ENCODE peak calls at places on chromosomes 13 and 19, in six cellular contexts. Z, K, V, J, Q and R are unnamed samples.

GRCh38 chr13:32019612-32020233 is 11.9 kb upstream of the FRY start:
- DNase-seq in Z (peak), K (peak), V (no peak), J (peak), Q (no peak), R (peak)

GRCh38 chr13:113144255-113144629 is 14.2 kb upstream of the PROZ start:
- DNase-seq in Z (no peak), K (no peak), V (no peak), J (no peak), Q (no peak), R (no peak)

GRCh38 chr13:107461751-107462150 is 753.6 kb downstream of the LIG4 start:
- DNase-seq in Z (no peak), K (no peak), V (no peak), J (no peak), Q (no peak), R (no peak)

GRCh38 chr19:19588546-19588945 is 29.9 kb downstream of the PBX4 start:
- DNase-seq in Z (no peak), K (no peak), V (no peak), J (peak), Q (no peak), R (no peak)

GRCh38 chr19:38850976-38851621 is 1.3 kb upstream of the HNRNPL start:
- DNase-seq in Z (peak), K (no peak), V (no peak), J (no peak), Q (peak), R (no peak)

GRCh38 chr19:15101479-15102082 is 5.6 kb upstream of the SYDE1 start:
- DNase-seq in Z (no peak), K (peak), V (no peak), J (peak), Q (no peak), R (peak)

GRCh38 chr19:41014643-41015042 is 23.6 kb downstream of the CYP2B6 start:
- DNase-seq in Z (no peak), K (no peak), V (no peak), J (no peak), Q (no peak), R (no peak)

GRCh38 chr13:114048463-114048862 is 74.6 kb upstream of the C13orf46 start:
- DNase-seq in Z (no peak), K (no peak), V (no peak), J (no peak), Q (peak), R (no peak)

GRCh38 chr19:532578-533484 is 1.3 kb downstream of the CDC34 start:
- DNase-seq in Z (peak), K (peak), V (peak), J (peak), Q (peak), R (peak)

GRCh38 chr13:96279904-96280303 is 190.0 kb downstream of the HS6ST3 start:
- DNase-seq in Z (no peak), K (no peak), V (no peak), J (no peak), Q (no peak), R (no peak)

GRCh38 chr19:3024509-3024869 is 4.6 kb downstream of the TLE2 start:
- DNase-seq in Z (no peak), K (no peak), V (no peak), J (no peak), Q (no peak), R (no peak)

GRCh38 chr19:45442927-45443461 is 19.3 kb upstream of the ERCC1 start:
- DNase-seq in Z (peak), K (peak), V (no peak), J (peak), Q (no peak), R (no peak)

GRCh38 chr19:18239303-18239702 is 13.1 kb upstream of the PDE4C start:
- DNase-seq in Z (no peak), K (no peak), V (no peak), J (no peak), Q (no peak), R (no peak)

GRCh38 chr13:32113564-32113963 is 82.0 kb downstream of the FRY start:
- DNase-seq in Z (no peak), K (no peak), V (no peak), J (no peak), Q (no peak), R (no peak)

GRCh38 chr19:49660338-49660961 is 5.2 kb downstream of the IRF3 start:
- DNase-seq in Z (no peak), K (no peak), V (no peak), J (no peak), Q (no peak), R (no peak)

GRCh38 chr19:56174550-56174949 is 1.3 kb upstream of the GALP start:
- DNase-seq in Z (no peak), K (no peak), V (no peak), J (no peak), Q (no peak), R (no peak)

GRCh38 chr19:18514800-18515682 is 6.8 kb downstream of the ELL start:
- DNase-seq in Z (peak), K (no peak), V (no peak), J (peak), Q (no peak), R (no peak)

GRCh38 chr13:40895207-40895606 is 105.8 kb downstream of the SLC25A15 start:
- DNase-seq in Z (no peak), K (no peak), V (no peak), J (no peak), Q (no peak), R (no peak)

GRCh38 chr19:55544776-55545439 is 435 bp downstream of the SBK3 start:
- DNase-seq in Z (no peak), K (no peak), V (no peak), J (no peak), Q (no peak), R (peak)

GRCh38 chr13:81639984-81640582 is 1299.2 kb upstream of the SPRY2 start:
- DNase-seq in Z (no peak), K (peak), V (no peak), J (no peak), Q (no peak), R (no peak)

GRCh38 chr13:70375718-70376117 is 267.5 kb upstream of the KLHL1 start:
- DNase-seq in Z (no peak), K (no peak), V (no peak), J (no peak), Q (no peak), R (no peak)

GRCh38 chr13:69623973-69624372 is 483.7 kb upstream of the ATXN8OS start:
- DNase-seq in Z (no peak), K (no peak), V (no peak), J (no peak), Q (no peak), R (no peak)

GRCh38 chr13:51714663-51715168 is 89.2 kb downstream of the DHRS12 start:
- DNase-seq in Z (no peak), K (peak), V (no peak), J (peak), Q (no peak), R (peak)

GRCh38 chr19:41548954-41549688 is 26.8 kb upstream of the CEACAM21 start:
- DNase-seq in Z (no peak), K (peak), V (no peak), J (no peak), Q (no peak), R (peak)

GRCh38 chr13:110520431-110521295 is 40.9 kb downstream of the RAB20 start:
- DNase-seq in Z (peak), K (no peak), V (peak), J (peak), Q (peak), R (no peak)

GRCh38 chr19:46579286-46579944 is 21.7 kb upstream of the CALM3 start:
- DNase-seq in Z (no peak), K (peak), V (no peak), J (no peak), Q (no peak), R (peak)

GRCh38 chr13:94303644-94304174 is 175.8 kb downstream of the DCT start:
- DNase-seq in Z (no peak), K (no peak), V (no peak), J (no peak), Q (no peak), R (no peak)

GRCh38 chr19:5934002-5934401 is 19.9 kb downstream of the CAPS start:
- DNase-seq in Z (no peak), K (no peak), V (no peak), J (no peak), Q (no peak), R (no peak)

GRCh38 chr19:49637865-49638350 is 2.0 kb downstream of the RRAS start:
- DNase-seq in Z (peak), K (no peak), V (peak), J (peak), Q (peak), R (no peak)

GRCh38 chr19:2084993-2085720 is 11.0 kb downstream of the MOB3A start:
- DNase-seq in Z (no peak), K (peak), V (no peak), J (peak), Q (peak), R (peak)

GRCh38 chr13:50075619-50076097 is 60.4 kb downstream of the KCNRG start:
- DNase-seq in Z (no peak), K (no peak), V (no peak), J (peak), Q (no peak), R (no peak)

GRCh38 chr19:56837892-56838679 is 2.4 kb downstream of the PEG3 start:
- DNase-seq in Z (peak), K (peak), V (no peak), J (peak), Q (peak), R (peak)

GRCh38 chr13:40442826-40443225 is 223.6 kb downstream of the FOXO1 start:
- DNase-seq in Z (no peak), K (no peak), V (no peak), J (no peak), Q (no peak), R (no peak)

GRCh38 chr19:47369923-47370625 is 21.0 kb downstream of the DHX34 start:
- DNase-seq in Z (no peak), K (no peak), V (peak), J (peak), Q (no peak), R (no peak)

GRCh38 chr13:30679483-30680330 is 55.6 kb upstream of the ALOX5AP start:
- DNase-seq in Z (no peak), K (peak), V (no peak), J (peak), Q (no peak), R (peak)

GRCh38 chr13:30671271-30671815 is 53.6 kb downstream of the USPL1 start:
- DNase-seq in Z (no peak), K (no peak), V (no peak), J (no peak), Q (no peak), R (no peak)

GRCh38 chr13:30681489-30682242 is 53.7 kb upstream of the ALOX5AP start:
- DNase-seq in Z (no peak), K (no peak), V (peak), J (peak), Q (no peak), R (no peak)

GRCh38 chr13:30673669-30674521 is 56.2 kb downstream of the USPL1 start:
- DNase-seq in Z (peak), K (peak), V (peak), J (peak), Q (peak), R (peak)

DNA sequence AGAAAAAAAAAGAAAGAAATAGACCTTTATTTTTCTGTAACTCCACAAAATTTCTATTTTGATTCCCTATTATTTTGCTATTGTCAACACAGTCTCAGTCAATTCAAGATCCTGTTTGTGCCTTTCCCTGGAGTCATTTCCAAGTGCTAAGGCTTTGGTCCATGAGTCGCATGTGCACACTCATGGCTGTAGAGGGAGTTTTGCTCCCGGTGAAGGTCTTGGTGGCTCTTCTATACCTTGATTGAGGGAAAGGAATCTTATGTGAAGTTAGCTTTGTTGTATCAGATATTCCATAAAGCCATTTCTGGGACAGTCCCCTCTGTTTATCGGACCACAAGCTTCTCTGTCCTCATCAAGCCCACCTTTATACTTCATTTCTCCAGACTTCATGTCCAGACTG is 58.7 kb upstream of the ALOX5AP start:
- DNase-seq in Z (no peak), K (no peak), V (no peak), J (peak), Q (no peak), R (no peak)
- TF ChIP-seq CTCF in Z (peak), K (no peak), V (peak), J (peak), Q (no peak), R (no peak)

GRCh38 chr13:22758245-22758644 is 422.5 kb upstream of the SGCG start:
- DNase-seq in Z (no peak), K (no peak), V (no peak), J (no peak), Q (no peak), R (no peak)

GRCh38 chr13:22761709-22762108 is 419.1 kb upstream of the SGCG start:
- DNase-seq in Z (no peak), K (no peak), V (no peak), J (no peak), Q (no peak), R (no peak)

GRCh38 chr13:22757530-22758120 is 423.2 kb upstream of the SGCG start:
- DNase-seq in Z (no peak), K (no peak), V (no peak), J (peak), Q (no peak), R (no peak)
- TF ChIP-seq CTCF in Z (peak), K (no peak), V (no peak), J (peak), Q (no peak), R (no peak)

DNA sequence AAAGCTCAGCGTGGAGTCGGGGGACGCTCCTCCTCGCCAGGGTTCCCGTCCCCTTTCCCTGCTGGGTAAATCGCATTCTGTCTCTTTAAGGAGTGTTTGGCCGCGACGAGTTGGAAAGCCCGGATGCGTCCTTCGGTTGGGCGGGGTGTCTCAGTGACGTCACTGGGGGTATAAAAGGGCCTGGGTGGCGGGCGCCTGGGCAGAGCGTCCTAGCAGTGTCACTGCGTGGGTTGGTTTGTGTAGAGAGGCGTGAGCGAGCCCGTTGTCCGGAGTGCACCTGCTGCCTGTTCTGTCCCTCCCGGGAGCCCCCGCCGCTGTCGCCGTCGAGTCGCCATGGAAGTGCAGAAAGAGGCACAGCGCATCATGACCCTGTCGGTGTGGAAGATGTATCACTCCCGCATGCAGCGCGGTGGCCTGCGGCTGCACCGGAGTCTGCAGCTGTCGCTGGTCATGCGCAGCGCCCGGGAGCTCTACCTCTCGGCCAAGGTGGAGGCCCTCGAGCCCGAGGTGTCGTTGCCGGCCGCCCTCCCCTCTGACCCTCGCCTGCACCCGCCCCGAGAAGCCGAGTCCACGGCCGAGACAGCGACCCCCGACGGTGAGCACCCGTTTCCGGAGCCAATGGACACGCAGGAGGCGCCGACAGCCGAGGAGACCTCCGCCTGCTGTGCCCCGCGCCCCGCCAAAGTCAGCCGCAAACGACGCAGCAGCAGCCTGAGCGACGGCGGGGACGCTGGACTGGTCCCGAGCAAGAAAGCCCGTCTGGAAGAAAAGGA is 2.8 kb downstream of the IER2 start:
- DNase-seq in Z (peak), K (peak), V (no peak), J (peak), Q (peak), R (peak)
- TF ChIP-seq CTCF in Z (peak), K (peak), V (no peak), J (no peak), Q (peak), R (peak)

GRCh38 chr19:35510626-35510964 is 2.9 kb downstream of the DMKN start:
- DNase-seq in Z (no peak), K (no peak), V (no peak), J (no peak), Q (no peak), R (no peak)
- TF ChIP-seq CTCF in Z (no peak), K (no peak), V (no peak), J (no peak), Q (no peak), R (no peak)

GRCh38 chr13:44908266-44908665 is 81.0 kb downstream of the NUFIP1 start:
- DNase-seq in Z (no peak), K (no peak), V (no peak), J (peak), Q (no peak), R (no peak)

GRCh38 chr13:44906758-44907157 is 82.5 kb downstream of the NUFIP1 start:
- DNase-seq in Z (peak), K (no peak), V (peak), J (peak), Q (no peak), R (no peak)

GRCh38 chr13:44906230-44906629 is 83.0 kb downstream of the NUFIP1 start:
- DNase-seq in Z (no peak), K (no peak), V (no peak), J (peak), Q (no peak), R (no peak)

GRCh38 chr13:44904982-44905381 is 84.3 kb downstream of the NUFIP1 start:
- DNase-seq in Z (peak), K (no peak), V (peak), J (peak), Q (no peak), R (no peak)

GRCh38 chr13:44908712-44909111 is 80.6 kb downstream of the NUFIP1 start:
- DNase-seq in Z (no peak), K (no peak), V (no peak), J (no peak), Q (no peak), R (no peak)
- TF ChIP-seq CTCF in Z (no peak), K (no peak), V (no peak), J (no peak), Q (no peak), R (no peak)

GRCh38 chr13:27200413-27201066 is 28.9 kb upstream of the USP12 start:
- DNase-seq in Z (no peak), K (no peak), V (no peak), J (no peak), Q (no peak), R (no peak)

GRCh38 chr13:27203186-27203585 is 31.6 kb upstream of the USP12 start:
- DNase-seq in Z (no peak), K (no peak), V (no peak), J (no peak), Q (no peak), R (no peak)

GRCh38 chr13:27201661-27202060 is 30.1 kb upstream of the USP12 start:
- DNase-seq in Z (no peak), K (no peak), V (no peak), J (peak), Q (no peak), R (no peak)

GRCh38 chr13:27199691-27200090 is 28.1 kb upstream of the USP12 start:
- DNase-seq in Z (no peak), K (no peak), V (no peak), J (no peak), Q (no peak), R (no peak)

DNA sequence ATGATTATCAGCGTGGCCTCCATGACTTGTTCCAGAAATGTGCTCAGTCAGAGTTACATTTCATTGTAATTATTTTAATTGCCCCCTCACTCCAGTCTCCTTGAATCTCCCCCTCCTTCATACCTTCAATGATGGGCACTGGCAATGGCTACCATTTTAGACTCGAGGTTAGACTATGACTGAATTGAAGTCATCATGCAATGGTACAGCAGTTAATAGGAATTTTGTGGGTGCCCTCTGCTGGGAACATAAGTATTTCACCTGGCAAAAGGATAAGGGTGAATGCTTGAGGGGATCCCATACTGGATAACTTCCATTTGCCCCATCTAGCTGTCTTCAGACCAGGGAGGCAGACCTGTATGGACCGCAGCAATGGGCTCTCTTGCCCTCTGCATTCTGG is 32.2 kb upstream of the USP12 start:
- DNase-seq in Z (no peak), K (no peak), V (no peak), J (peak), Q (no peak), R (no peak)
- TF ChIP-seq CTCF in Z (peak), K (no peak), V (peak), J (peak), Q (no peak), R (peak)

GRCh38 chr19:23868630-23869029 is 46.1 kb upstream of the ZNF726 start:
- DNase-seq in Z (no peak), K (no peak), V (no peak), J (no peak), Q (no peak), R (no peak)

GRCh38 chr19:23867895-23868294 is 46.8 kb upstream of the ZNF726 start:
- DNase-seq in Z (no peak), K (no peak), V (no peak), J (peak), Q (no peak), R (no peak)

DNA sequence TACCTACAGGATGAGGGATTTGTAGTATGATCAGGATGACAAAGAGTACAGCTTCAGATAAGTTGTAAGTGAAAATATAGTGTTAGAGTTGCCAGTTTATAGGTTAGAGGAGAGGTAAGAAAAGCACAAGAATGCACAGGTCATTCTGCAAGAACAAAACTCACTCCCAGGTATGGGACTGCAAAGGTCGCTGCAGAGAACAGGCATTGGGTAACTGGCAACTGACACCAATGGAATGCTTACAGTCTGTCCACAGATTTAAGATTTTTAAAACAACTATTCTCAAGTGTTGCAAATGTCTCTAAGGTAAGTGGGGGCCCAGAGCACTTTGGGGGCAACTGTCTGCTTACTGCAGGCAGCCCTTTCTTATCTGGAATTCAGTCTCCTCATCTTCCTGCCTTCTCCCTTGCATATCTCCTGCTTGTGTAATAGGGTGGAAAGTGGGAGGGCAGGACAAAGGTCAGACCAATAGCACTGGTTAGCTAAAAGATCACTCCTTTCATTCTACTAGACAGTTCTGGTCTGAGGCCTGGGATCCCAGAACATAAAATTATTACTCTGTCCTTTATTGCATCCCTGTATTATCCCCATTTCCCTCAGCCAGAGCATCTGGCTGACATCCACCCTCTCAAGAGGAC is 42.3 kb upstream of the ZNF726 start:
- DNase-seq in Z (no peak), K (no peak), V (no peak), J (no peak), Q (no peak), R (no peak)
- TF ChIP-seq CTCF in Z (no peak), K (no peak), V (no peak), J (no peak), Q (no peak), R (no peak)